ENCODE peak calls at places on chromosome X, in eight cellular contexts. K is left ventricle myocardium superior, B is hippocampal formation, H is COR-L47, V is choroid plexus epithelial cell, E is progenitor cell of endocrine pancreas, L is fibroblast of lung, D is substantia nigra. Y is an unnamed sample.

GRCh38 chrX:101260435-101260834 is 30.7 kb downstream of the TAF7L start:
- DNase-seq in K (no peak), B (no peak), H (no peak), V (peak; percentile 36), E (no peak), L (peak; percentile 4), D (no peak), Y (no peak)

GRCh38 chrX:130165181-130165702 is 399 bp downstream of the AIFM1 start:
- DNase-seq in K (no peak), B (no peak), H (no peak), V (peak; percentile 40), E (no peak), L (peak; percentile 54), D (no peak), Y (no peak)

GRCh38 chrX:24148535-24149345 is 789 bp upstream of the ZFX start:
- DNase-seq in K (no peak), B (no peak), H (no peak), V (peak; percentile 64), E (no peak), L (peak; percentile 42), D (no peak), Y (no peak)

GRCh38 chrX:154799554-154800348 is 5.5 kb downstream of the MPP1 start:
- DNase-seq in K (no peak), B (no peak), H (peak; percentile 91), V (peak; percentile 48), E (no peak), L (peak; percentile 62), D (no peak), Y (no peak)

GRCh38 chrX:153032397-153033118 is 23.7 kb upstream of the PNMA3 start:
- DNase-seq in K (peak; percentile 85), B (peak; percentile 50), H (peak; percentile 35), V (peak; percentile 36), E (peak; percentile 61), L (peak; percentile 33), D (peak; percentile 34), Y (peak; percentile 42)

GRCh38 chrX:154967603-154968002 is 54.9 kb downstream of the F8 start:
- DNase-seq in K (no peak), B (no peak), H (no peak), V (peak; percentile 4), E (no peak), L (no peak), D (no peak), Y (no peak)

GRCh38 chrX:19627533-19627932 is 112.2 kb upstream of the MAP3K15 start:
- DNase-seq in K (no peak), B (no peak), H (no peak), V (no peak), E (no peak), L (no peak), D (no peak), Y (no peak)

GRCh38 chrX:104310657-104311056 is 55.9 kb upstream of the ESX1 start:
- DNase-seq in K (no peak), B (no peak), H (no peak), V (no peak), E (no peak), L (no peak), D (no peak), Y (no peak)

GRCh38 chrX:103418811-103419210 is 42.5 kb downstream of the BEX3 start:
- DNase-seq in K (no peak), B (no peak), H (no peak), V (no peak), E (no peak), L (no peak), D (no peak), Y (no peak)

GRCh38 chrX:39308126-39308525 is 506.9 kb downstream of the MID1IP1 start:
- DNase-seq in K (no peak), B (no peak), H (no peak), V (peak; percentile 16), E (no peak), L (no peak), D (no peak), Y (no peak)

GRCh38 chrX:115054876-115055275 is 37.5 kb upstream of the IL13RA2 start:
- DNase-seq in K (no peak), B (no peak), H (no peak), V (no peak), E (no peak), L (no peak), D (no peak), Y (no peak)

GRCh38 chrX:39675619-39676018 is 422.1 kb downstream of the BCOR start:
- DNase-seq in K (peak; percentile 76), B (no peak), H (no peak), V (no peak), E (no peak), L (no peak), D (no peak), Y (no peak)

GRCh38 chrX:38233891-38234807 is 13.5 kb upstream of the SRPX start:
- DNase-seq in K (no peak), B (no peak), H (no peak), V (peak; percentile 86), E (no peak), L (peak; percentile 98), D (no peak), Y (no peak)

GRCh38 chrX:69211701-69212100 is 46.4 kb upstream of the PJA1 start:
- DNase-seq in K (no peak), B (no peak), H (no peak), V (no peak), E (no peak), L (no peak), D (no peak), Y (no peak)

GRCh38 chrX:134622813-134623185 is 35.5 kb downstream of the PLAC1 start:
- DNase-seq in K (no peak), B (no peak), H (no peak), V (peak; percentile 48), E (no peak), L (no peak), D (no peak), Y (no peak)

GRCh38 chrX:106391284-106391852 is 220.4 kb upstream of the RADX start:
- DNase-seq in K (no peak), B (peak; percentile 2), H (no peak), V (peak; percentile 53), E (no peak), L (no peak), D (no peak), Y (no peak)

GRCh38 chrX:39946822-39947221 is 150.9 kb downstream of the BCOR start:
- DNase-seq in K (no peak), B (no peak), H (no peak), V (peak; percentile 59), E (no peak), L (peak; percentile 44), D (no peak), Y (no peak)

GRCh38 chrX:47515941-47516649 is 33.1 kb upstream of the ZNF41 start:
- DNase-seq in K (no peak), B (no peak), H (no peak), V (peak; percentile 68), E (no peak), L (peak; percentile 58), D (no peak), Y (no peak)

GRCh38 chrX:1392376-1393130 is 640 bp upstream of the SLC25A6 start:
- DNase-seq in K (peak; percentile 86), B (no peak), H (no peak), V (peak; percentile 75), E (peak; percentile 50), L (peak; percentile 76), D (no peak), Y (no peak)

GRCh38 chrX:17788439-17788838 is 51.1 kb downstream of the SCML1 start:
- DNase-seq in K (peak; percentile 44), B (peak; percentile 4), H (peak; percentile 8), V (peak; percentile 69), E (no peak), L (peak; percentile 47), D (no peak), Y (no peak)

GRCh38 chrX:96982159-96982558 is 98.5 kb downstream of the RPA4 start:
- DNase-seq in K (no peak), B (no peak), H (no peak), V (no peak), E (no peak), L (no peak), D (no peak), Y (no peak)

GRCh38 chrX:122188751-122189150 is 995.3 kb upstream of the GRIA3 start:
- DNase-seq in K (no peak), B (no peak), H (no peak), V (peak; percentile 1), E (no peak), L (no peak), D (no peak), Y (no peak)